ENCODE peak calls at places on chromosomes 5 and 9, in nine cellular contexts. Z, V, B, H, M, X, C, U and G are unnamed samples.

GRCh38 chr9:78014776-78015175 is 16.8 kb downstream of the GNAQ start:
- DNase-seq in V (no peak), B (no peak), U (no peak), Z (no peak), H (no peak), X (no peak), C (no peak), M (no peak), G (no peak)

GRCh38 chr5:108266235-108266634 is 115.7 kb downstream of the FBXL17 start:
- DNase-seq in B (no peak), U (no peak), Z (no peak), V (no peak), C (no peak), X (peak), M (no peak), H (no peak), G (no peak)

GRCh38 chr5:28779161-28779754 is 1740.9 kb upstream of the CDH9 start:
- DNase-seq in H (no peak), Z (no peak), V (peak), C (no peak), X (peak), B (no peak), M (no peak), U (no peak), G (no peak)

GRCh38 chr9:136482046-136482792 is 621 bp downstream of the SEC16A start:
- DNase-seq in H (no peak), U (no peak), B (no peak), V (peak), Z (peak), M (no peak), C (no peak), X (peak), G (peak)

GRCh38 chr9:29556317-29556716 is 1983.0 kb upstream of the C9orf72 start:
- DNase-seq in B (no peak), V (no peak), M (no peak), H (no peak), C (no peak), Z (no peak), X (no peak), U (no peak), G (no peak)

GRCh38 chr9:120659617-120660169 is 54.6 kb downstream of the MEGF9 start:
- DNase-seq in U (no peak), M (no peak), H (no peak), X (no peak), V (no peak), C (no peak), B (no peak), Z (no peak), G (no peak)

GRCh38 chr9:93100265-93100636 is 4.2 kb downstream of the CARD19 start:
- DNase-seq in M (no peak), B (no peak), H (peak), C (no peak), V (no peak), U (no peak), Z (no peak), X (no peak), G (no peak)

GRCh38 chr5:91443761-91444467 is 60.8 kb upstream of the ARRDC3 start:
- DNase-seq in U (no peak), M (no peak), B (no peak), X (no peak), V (no peak), Z (no peak), H (no peak), C (no peak), G (no peak)

GRCh38 chr9:71683598-71684235 is 84.6 kb downstream of the CEMIP2 start:
- DNase-seq in U (peak), M (no peak), B (peak), Z (no peak), X (peak), C (no peak), V (peak), H (peak), G (peak)

GRCh38 chr9:21833090-21833801 is 30.8 kb downstream of the MTAP start:
- DNase-seq in H (no peak), V (no peak), M (no peak), Z (peak), C (no peak), U (no peak), X (peak), B (no peak), G (no peak)

GRCh38 chr9:125992557-125992956 is 245.4 kb downstream of the PBX3 start:
- DNase-seq in V (no peak), M (no peak), Z (no peak), C (no peak), H (no peak), U (no peak), X (no peak), B (no peak), G (no peak)

GRCh38 chr9:115808108-115808507 is 345.5 kb upstream of the PAPPA start:
- DNase-seq in V (no peak), C (no peak), M (no peak), U (no peak), H (no peak), B (no peak), Z (no peak), X (no peak), G (no peak)

GRCh38 chr5:147346006-147346561 is 111.3 kb downstream of the STK32A start:
- DNase-seq in C (no peak), Z (no peak), V (peak), B (no peak), M (no peak), X (peak), H (no peak), U (no peak), G (no peak)

GRCh38 chr5:57221049-57221568 is 47.2 kb downstream of the GPBP1 start:
- DNase-seq in V (peak), H (no peak), B (no peak), M (peak), Z (peak), U (no peak), C (no peak), X (peak), G (no peak)

GRCh38 chr9:111001471-111001870 is 36.8 kb downstream of the LPAR1 start:
- DNase-seq in M (no peak), X (no peak), U (no peak), C (no peak), Z (no peak), V (no peak), H (no peak), B (no peak), G (no peak)

GRCh38 chr5:145791866-145792265 is 43.3 kb downstream of the PRELID2 start:
- DNase-seq in B (peak), H (no peak), C (no peak), Z (no peak), V (no peak), U (no peak), X (peak), M (no peak), G (no peak)

GRCh38 chr5:173742432-173742816 is 126.0 kb upstream of the BOD1 start:
- DNase-seq in X (no peak), Z (peak), H (no peak), U (no peak), C (no peak), V (no peak), B (no peak), M (no peak), G (no peak)

GRCh38 chr5:96065577-96066385 is 104.1 kb upstream of the ELL2 start:
- DNase-seq in X (peak), U (no peak), M (no peak), Z (no peak), B (no peak), C (no peak), H (no peak), V (peak), G (peak)

GRCh38 chr9:38656896-38657295 is 36.5 kb upstream of the ANKRD18A start:
- DNase-seq in M (no peak), B (no peak), C (no peak), V (no peak), H (no peak), U (no peak), Z (no peak), X (no peak), G (no peak)

GRCh38 chr5:54404568-54404967 is 50.9 kb upstream of the HSPB3 start:
- DNase-seq in Z (no peak), V (no peak), X (peak), C (no peak), B (no peak), H (no peak), U (no peak), M (no peak), G (no peak)

GRCh38 chr5:167485395-167485794 is 806.0 kb upstream of the WWC1 start:
- DNase-seq in C (no peak), U (no peak), X (no peak), M (no peak), Z (no peak), V (no peak), H (no peak), B (no peak), G (no peak)

GRCh38 chr9:114733814-114734213 is 51.8 kb upstream of the TEX48 start:
- DNase-seq in U (no peak), M (no peak), B (no peak), Z (no peak), X (no peak), C (no peak), V (no peak), H (no peak), G (no peak)

GRCh38 chr5:96661101-96661840 is 905 bp upstream of the CAST start:
- DNase-seq in V (peak), M (peak), H (peak), X (peak), U (no peak), Z (peak), C (no peak), B (no peak), G (peak)

GRCh38 chr9:127096208-127096607 is 26.2 kb downstream of the ANGPTL2 start:
- DNase-seq in H (no peak), U (no peak), Z (no peak), B (no peak), V (no peak), X (no peak), C (no peak), M (no peak), G (no peak)

GRCh38 chr5:62268239-62268638 is 37.8 kb upstream of the KIF2A start:
- DNase-seq in U (no peak), X (peak), Z (no peak), V (no peak), B (no peak), C (no peak), M (peak), H (no peak), G (no peak)

GRCh38 chr5:102222772-102223171 is 73.3 kb downstream of the SLCO4C1 start:
- DNase-seq in X (peak), M (no peak), C (no peak), V (no peak), B (no peak), U (no peak), Z (no peak), H (no peak), G (no peak)

GRCh38 chr9:112174223-112174964 is 703 bp downstream of the SUSD1 start:
- DNase-seq in H (peak), U (no peak), V (peak), C (no peak), Z (peak), B (peak), X (peak), M (peak), G (peak)

GRCh38 chr5:7608772-7609171 is 212.8 kb downstream of the ADCY2 start:
- DNase-seq in M (no peak), X (no peak), H (no peak), V (no peak), U (no peak), Z (no peak), B (no peak), C (no peak), G (no peak)

GRCh38 chr9:20620658-20621552 is 1.4 kb downstream of the MLLT3 start:
- DNase-seq in H (peak), B (no peak), M (peak), X (peak), U (peak), V (peak), Z (peak), C (no peak), G (peak)

GRCh38 chr5:83085106-83085505 is 7.8 kb downstream of the XRCC4 start:
- DNase-seq in B (no peak), C (no peak), M (no peak), X (peak), Z (no peak), V (no peak), H (no peak), U (no peak), G (no peak)

GRCh38 chr5:113433862-113434612 is 752 bp downstream of the TSSK1B start:
- DNase-seq in B (no peak), Z (no peak), V (no peak), C (no peak), M (no peak), H (no peak), U (no peak), X (no peak), G (no peak)